ENCODE peak calls at places on chromosomes 2 and 18, in four cellular contexts. I is K562, L is SK-N-SH, Q is GM12878. S is an unnamed sample.

GRCh38 chr18:7941533-7941932 is 374.4 kb downstream of the PTPRM start:
- DNase-seq in I (no peak), L (peak), Q (no peak), S (no peak)

GRCh38 chr2:169714699-169715098 is 18.9 kb upstream of the KLHL23 start:
- DNase-seq in I (no peak), L (peak), Q (no peak), S (no peak)

GRCh38 chr2:54641988-54642387 is 81.5 kb upstream of the EML6 start:
- DNase-seq in I (no peak), L (no peak), Q (no peak), S (no peak)

GRCh38 chr2:120227111-120227991 is 4.2 kb upstream of the TMEM185B start:
- DNase-seq in I (no peak), L (no peak), Q (no peak), S (no peak)

GRCh38 chr2:181430406-181431199 is 26.6 kb upstream of the ITGA4 start:
- DNase-seq in I (no peak), L (no peak), Q (no peak), S (no peak)

GRCh38 chr2:47651296-47651695 is 131.6 kb upstream of the MSH6 start:
- DNase-seq in I (no peak), L (no peak), Q (no peak), S (no peak)

GRCh38 chr2:189533274-189534035 is 47.1 kb downstream of the SLC40A1 start:
- DNase-seq in I (no peak), L (no peak), Q (no peak), S (no peak)

GRCh38 chr2:12376025-12376424 is 340.7 kb upstream of the TRIB2 start:
- DNase-seq in I (no peak), L (no peak), Q (no peak), S (no peak)

GRCh38 chr2:37645363-37645762 is 26.1 kb downstream of the CDC42EP3 start:
- DNase-seq in I (no peak), L (no peak), Q (no peak), S (no peak)

GRCh38 chr2:70995227-70995729 is 605 bp upstream of the TEX261 start:
- DNase-seq in I (peak), L (peak), Q (no peak), S (peak)

GRCh38 chr2:77839102-77839501 is 316.9 kb upstream of the LRRTM4 start:
- DNase-seq in I (no peak), L (no peak), Q (no peak), S (no peak)

GRCh38 chr18:77087391-77088141 is 45.0 kb downstream of the MBP start:
- DNase-seq in I (no peak), L (no peak), Q (no peak), S (peak)

GRCh38 chr18:45627204-45627526 is 11.9 kb downstream of the SLC14A2 start:
- DNase-seq in I (no peak), L (no peak), Q (no peak), S (no peak)

GRCh38 chr2:10006248-10007147 is 36.9 kb upstream of the KLF11 start:
- DNase-seq in I (no peak), L (peak), Q (no peak), S (no peak)
- TF ChIP-seq USF1 in I (no peak), L (no peak), Q (no peak), S (no peak)

GRCh38 chr2:1047485-1047884 is 96.8 kb downstream of the SNTG2 start:
- DNase-seq in I (no peak), L (no peak), Q (no peak), S (no peak)
- TF ChIP-seq USF1 in I (no peak), L (no peak), Q (no peak), S (no peak)

GRCh38 chr2:1817256-1818127 is 73.2 kb upstream of the PXDN start:
- DNase-seq in I (peak), L (peak), Q (no peak), S (peak)

GRCh38 chr2:1814616-1815015 is 70.3 kb upstream of the PXDN start:
- DNase-seq in I (no peak), L (no peak), Q (no peak), S (no peak)

GRCh38 chr2:1818404-1818803 is 74.1 kb upstream of the PXDN start:
- DNase-seq in I (no peak), L (no peak), Q (no peak), S (no peak)

GRCh38 chr2:1815053-1815452 is 70.7 kb upstream of the PXDN start:
- DNase-seq in I (no peak), L (no peak), Q (no peak), S (no peak)

DNA sequence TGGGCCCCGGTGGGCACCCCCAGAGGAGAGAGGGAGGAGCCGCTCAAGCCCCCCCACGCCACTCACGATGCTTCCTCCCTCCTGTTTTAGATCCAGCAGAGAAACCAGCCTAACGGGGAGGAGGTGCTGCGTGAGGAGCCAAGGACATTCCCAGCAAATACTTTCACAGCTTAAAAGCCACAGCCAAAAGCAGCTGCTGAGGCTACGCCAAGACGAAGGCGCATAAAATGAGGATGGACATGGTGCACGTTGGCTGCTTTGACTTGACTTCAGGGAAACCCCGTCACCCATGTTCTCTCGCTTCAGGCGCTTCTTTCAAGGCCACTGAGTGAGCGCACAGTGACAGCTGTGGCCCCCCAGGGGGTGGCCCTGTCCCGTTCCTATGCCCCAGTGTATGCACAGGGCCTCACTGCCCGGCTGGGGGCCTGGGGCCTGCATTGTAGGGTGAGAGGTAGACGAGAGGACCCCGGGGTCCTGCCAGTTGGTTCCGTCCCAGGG is 72.1 kb upstream of the PXDN start:
- DNase-seq in I (no peak), L (no peak), Q (no peak), S (no peak)
- TF ChIP-seq USF1 in I (no peak), L (no peak), Q (no peak), S (no peak)

GRCh38 chr2:191892391-191892790 is 45.5 kb upstream of the CAVIN2 start:
- DNase-seq in I (no peak), L (no peak), Q (no peak), S (no peak)
- TF ChIP-seq USF1 in I (no peak), L (no peak), Q (no peak), S (no peak)

DNA sequence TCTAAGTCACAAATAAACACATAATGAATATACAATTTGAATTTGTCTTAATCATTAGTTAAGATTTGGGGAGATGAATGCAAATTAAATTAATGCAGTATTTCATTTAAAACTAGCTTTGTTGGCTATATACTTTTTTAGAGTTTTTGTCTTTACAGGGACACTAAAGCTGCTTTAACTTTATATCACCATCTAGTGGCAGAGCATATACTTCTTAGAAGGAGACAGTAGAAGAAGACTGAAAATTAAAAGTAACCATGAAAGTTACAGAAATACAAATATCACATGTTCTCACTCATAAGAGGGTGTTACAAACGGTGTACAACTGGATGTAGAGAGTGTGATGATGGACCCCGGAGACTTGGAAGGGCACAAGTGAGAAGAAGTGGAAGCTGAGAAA is 268.3 kb upstream of the NETO1 start:
- DNase-seq in I (no peak), L (no peak), Q (no peak), S (no peak)
- TF ChIP-seq USF1 in I (no peak), L (no peak), Q (no peak), S (no peak)

GRCh38 chr2:117323341-117323740 is 491.1 kb upstream of the DDX18 start:
- DNase-seq in I (no peak), L (no peak), Q (no peak), S (no peak)
- TF ChIP-seq USF1 in I (no peak), L (no peak), Q (no peak), S (no peak)

DNA sequence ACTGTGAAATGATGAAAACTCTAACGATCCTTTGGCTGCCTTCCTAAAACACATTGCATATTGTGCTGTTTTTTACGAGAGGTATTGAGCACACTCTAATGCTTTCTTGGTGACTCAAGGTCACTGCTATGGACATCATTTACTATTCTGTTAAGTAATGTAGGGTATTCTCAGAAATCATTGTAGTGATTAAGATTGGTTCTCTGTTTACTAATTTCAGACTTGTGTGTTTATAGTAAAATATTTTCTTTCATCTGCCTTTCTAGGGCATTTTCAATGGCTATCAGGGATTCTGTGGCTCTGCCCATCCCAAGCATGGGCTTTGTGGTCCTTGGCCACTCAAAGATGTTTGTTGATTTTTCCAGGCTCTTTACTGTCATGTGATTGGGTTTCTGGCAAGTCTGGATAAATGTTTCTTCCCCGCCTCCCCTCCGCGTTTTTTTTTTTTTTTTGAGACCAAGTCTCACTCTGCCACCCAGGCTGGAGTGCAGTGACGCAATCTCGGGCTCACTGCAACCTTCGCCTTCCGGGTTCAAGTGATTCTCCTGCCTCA is 29.3 kb downstream of the UBE2F start:
- DNase-seq in I (no peak), L (no peak), Q (no peak), S (no peak)
- TF ChIP-seq USF1 in I (no peak), L (no peak), Q (no peak), S (no peak)

S was measured in WTC11.